ENCODE peak calls at places on chromosomes 13 and 19, in five cellular contexts. O is fibroblast of pulmonary artery, I is PC-3, F is WERI-Rb-1, N is uterus. G is an unnamed sample.

GRCh38 chr19:4829001-4829712 is 2.4 kb downstream of the TICAM1 start:
- DNase-seq in O (no peak), I (no peak), F (no peak), N (no peak), G (no peak)

GRCh38 chr19:1761528-1762242 is 8.4 kb downstream of the ONECUT3 start:
- DNase-seq in O (no peak), I (no peak), F (no peak), N (no peak), G (no peak)

GRCh38 chr19:45508681-45508930 is 1.3 kb downstream of the VASP start:
- DNase-seq in O (no peak), I (no peak), F (no peak), N (no peak), G (no peak)

GRCh38 chr19:7739801-7740659 is 7.3 kb downstream of the CD209 start:
- DNase-seq in O (no peak), I (no peak), F (no peak), N (no peak), G (no peak)

GRCh38 chr19:1445932-1446712 is 3.8 kb upstream of the APC2 start:
- DNase-seq in O (no peak), I (peak), F (peak), N (no peak), G (peak)

GRCh38 chr13:103403148-103403740 is 337.0 kb upstream of the SLC10A2 start:
- DNase-seq in O (no peak), I (peak), F (peak), N (no peak), G (no peak)

GRCh38 chr13:113044431-113045114 is 61.0 kb upstream of the F7 start:
- DNase-seq in O (no peak), I (no peak), F (no peak), N (no peak), G (no peak)

GRCh38 chr13:109743706-109744453 is 42.5 kb downstream of the IRS2 start:
- DNase-seq in O (peak), I (peak), F (peak), N (peak), G (peak)

GRCh38 chr19:48750771-48751504 is 1.5 kb downstream of the FUT1 start:
- DNase-seq in O (no peak), I (no peak), F (no peak), N (no peak), G (no peak)

GRCh38 chr13:111179908-111180756 is 65.0 kb downstream of the ARHGEF7 start:
- DNase-seq in O (no peak), I (no peak), F (no peak), N (no peak), G (no peak)

GRCh38 chr19:5452594-5453565 is 2.3 kb upstream of the ZNRF4 start:
- DNase-seq in O (peak), I (peak), F (peak), N (no peak), G (peak)

GRCh38 chr13:77696006-77696862 is 1.3 kb upstream of the SLAIN1 start:
- DNase-seq in O (no peak), I (peak), F (no peak), N (no peak), G (no peak)

GRCh38 chr13:19059016-19059780 is 122.4 kb downstream of the TUBA3C start:
- DNase-seq in O (no peak), I (no peak), F (no peak), N (no peak), G (no peak)

GRCh38 chr13:92967923-92968322 is 258.7 kb upstream of the GPC6 start:
- DNase-seq in O (peak), I (peak), F (peak), N (no peak), G (no peak)

GRCh38 chr13:60755380-60756163 is 358.6 kb downstream of the TDRD3 start:
- DNase-seq in O (no peak), I (peak), F (no peak), N (no peak), G (no peak)

GRCh38 chr19:58563823-58564222 is 5.4 kb upstream of the UBE2M start:
- DNase-seq in O (no peak), I (no peak), F (no peak), N (no peak), G (no peak)

GRCh38 chr13:26855071-26855470 is 94.5 kb upstream of the GPR12 start:
- DNase-seq in O (no peak), I (no peak), F (no peak), N (no peak), G (no peak)

GRCh38 chr13:47964863-47965262 is 36.2 kb downstream of the SUCLA2 start:
- DNase-seq in O (no peak), I (no peak), F (no peak), N (no peak), G (no peak)
- TF ChIP-seq CTCF in O (peak), I (no peak), F (no peak), N (no peak), G (no peak)

DNA sequence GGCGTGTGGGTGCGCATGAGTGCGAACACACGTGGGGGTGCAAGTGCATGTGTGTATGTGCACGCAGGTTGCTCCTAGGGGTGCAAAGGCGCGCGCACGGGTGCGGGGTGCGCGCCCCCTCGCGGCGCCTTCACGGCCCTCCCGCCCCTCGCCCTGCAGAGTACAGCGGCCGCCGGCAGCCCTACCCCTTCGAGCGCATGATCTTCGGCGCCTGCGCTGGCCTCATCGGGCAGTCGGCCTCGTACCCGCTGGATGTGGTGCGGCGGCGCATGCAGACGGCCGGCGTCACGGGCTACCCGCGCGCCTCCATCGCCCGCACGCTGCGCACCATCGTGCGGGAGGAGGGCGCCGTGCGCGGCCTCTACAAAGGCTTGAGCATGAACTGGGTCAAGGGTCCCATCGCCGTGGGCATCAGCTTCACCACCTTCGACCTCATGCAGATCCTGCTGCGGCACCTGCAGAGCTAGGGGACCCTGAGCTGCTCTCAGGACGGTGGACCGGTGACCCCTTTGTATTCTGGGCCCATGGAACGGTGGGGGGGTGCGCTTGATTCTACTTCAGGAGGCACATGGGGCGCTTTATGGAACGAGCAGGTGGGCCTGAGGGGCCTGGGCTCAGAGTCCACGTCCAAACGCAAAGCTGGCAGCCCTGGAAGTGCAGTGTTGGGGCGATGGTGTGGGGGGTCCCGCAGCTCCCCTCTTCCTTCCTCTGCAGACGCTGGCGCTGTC is 27.7 kb downstream of the TMEM161A start:
- DNase-seq in O (no peak), I (no peak), F (no peak), N (no peak), G (peak)
- TF ChIP-seq CTCF in O (peak), I (no peak), F (no peak), N (peak), G (peak)

GRCh38 chr19:50467566-50467965 is 8.7 kb upstream of the EMC10 start:
- DNase-seq in O (no peak), I (no peak), F (no peak), N (no peak), G (no peak)

GRCh38 chr19:50462970-50463369 is 13.3 kb upstream of the EMC10 start:
- DNase-seq in O (no peak), I (no peak), F (no peak), N (no peak), G (no peak)

GRCh38 chr19:50465000-50465399 is 11.3 kb upstream of the EMC10 start:
- DNase-seq in O (no peak), I (no peak), F (no peak), N (no peak), G (no peak)

GRCh38 chr19:50464348-50464747 is 12.0 kb upstream of the EMC10 start:
- DNase-seq in O (no peak), I (no peak), F (no peak), N (no peak), G (no peak)

GRCh38 chr19:50465986-50466771 is 10.1 kb upstream of the EMC10 start:
- DNase-seq in O (no peak), I (peak), F (peak), N (no peak), G (peak)
- TF ChIP-seq CTCF in O (peak), I (peak), F (peak), N (no peak), G (peak)

GRCh38 chr19:41920878-41921277 is 7.4 kb downstream of the ERFL start:
- DNase-seq in O (no peak), I (no peak), F (no peak), N (no peak), G (no peak)
- TF ChIP-seq CTCF in O (no peak), I (no peak), F (no peak), N (no peak), G (no peak)

GRCh38 chr19:34405892-34406660 is 1.9 kb downstream of the PDCD2L start:
- DNase-seq in O (no peak), I (no peak), F (no peak), N (no peak), G (no peak)
- TF ChIP-seq CTCF in O (no peak), I (no peak), F (no peak), N (no peak), G (no peak)

GRCh38 chr13:49792550-49793324 is at the start of gene KPNA3:
- DNase-seq in O (peak), I (peak), F (peak), N (peak), G (peak)
- TF ChIP-seq CTCF in O (no peak), I (no peak), F (no peak), N (peak), G (no peak)

DNA sequence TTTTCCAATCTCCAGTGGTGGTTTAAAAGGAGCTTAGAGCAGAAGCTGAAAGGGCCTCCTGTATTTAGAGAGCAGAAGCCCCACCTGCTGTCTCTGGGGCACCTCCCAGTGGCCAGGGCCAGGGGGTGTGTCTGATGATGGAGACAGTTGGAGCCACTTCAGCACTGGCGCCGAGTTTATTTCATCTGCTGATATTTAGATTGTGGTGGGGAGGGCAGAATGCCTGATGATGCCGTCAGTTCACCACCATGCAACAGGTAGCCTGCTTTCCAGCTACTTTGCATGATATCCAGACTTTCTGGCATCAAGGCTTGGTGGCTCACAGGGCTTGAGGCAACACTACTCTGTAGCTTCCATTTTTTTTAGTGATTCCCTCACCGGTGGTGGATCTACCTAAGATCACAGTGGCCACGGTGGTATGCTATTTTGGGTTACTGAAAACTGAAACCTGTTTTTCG is 371.9 kb downstream of the KCNRG start:
- DNase-seq in O (peak), I (peak), F (peak), N (peak), G (peak)
- TF ChIP-seq CTCF in O (peak), I (peak), F (peak), N (no peak), G (no peak)

GRCh38 chr13:95552539-95553270 is at the start of gene CLDN10:
- DNase-seq in O (no peak), I (no peak), F (no peak), N (no peak), G (peak)
- TF ChIP-seq CTCF in O (no peak), I (no peak), F (no peak), N (no peak), G (peak)

GRCh38 chr19:19026299-19026971 is 6.9 kb downstream of the SUGP2 start:
- DNase-seq in O (peak), I (no peak), F (peak), N (no peak), G (no peak)
- TF ChIP-seq CTCF in O (no peak), I (peak), F (peak), N (no peak), G (no peak)

GRCh38 chr19:35959040-35959967 is 23.1 kb downstream of the LRFN3 start:
- DNase-seq in O (no peak), I (no peak), F (no peak), N (peak), G (peak)
- TF ChIP-seq CTCF in O (no peak), I (no peak), F (no peak), N (peak), G (peak)

G was measured in glutamatergic neuron.